ENCODE peak calls at places on chromosomes 2 and 18, in four cellular contexts. A is GM12878, L is K562, J is HL-60. Y is an unnamed sample.

GRCh38 chr2:201880620-201881381 is 74.5 kb downstream of the CDK15 start:
- DNase-seq in L (peak), J (no peak), A (no peak), Y (no peak)

GRCh38 chr2:201419986-201420385 is 31.3 kb downstream of the TRAK2 start:
- DNase-seq in J (no peak), A (no peak), L (no peak), Y (no peak)

GRCh38 chr2:229422005-229422404 is 150.9 kb upstream of the PID1 start:
- DNase-seq in L (no peak), J (no peak), A (no peak), Y (no peak)

GRCh38 chr2:38526195-38526594 is 76.5 kb downstream of the HNRNPLL start:
- DNase-seq in L (no peak), A (no peak), J (no peak), Y (no peak)

GRCh38 chr18:72652990-72653593 is 109.0 kb upstream of the CBLN2 start:
- DNase-seq in L (peak), A (no peak), J (peak), Y (peak)

GRCh38 chr2:114727012-114727411 is 284.6 kb downstream of the DPP10 start:
- DNase-seq in J (no peak), L (no peak), A (no peak), Y (no peak)

GRCh38 chr2:241160318-241160717 is 10.1 kb downstream of the PPP1R7 start:
- DNase-seq in J (no peak), L (no peak), A (no peak), Y (no peak)

GRCh38 chr2:227834423-227834822 is 20.8 kb downstream of the CCL20 start:
- DNase-seq in J (no peak), A (no peak), L (no peak), Y (no peak)

GRCh38 chr2:224366269-224366668 is 35.6 kb downstream of the FAM124B start:
- DNase-seq in J (no peak), A (no peak), L (no peak), Y (no peak)
- TF ChIP-seq POLR2AphosphoS5 in J (no peak), A (no peak), L (no peak), Y (no peak)

GRCh38 chr2:158496986-158497385 is 40.2 kb downstream of the PKP4 start:
- DNase-seq in A (no peak), L (no peak), J (no peak), Y (no peak)
- TF ChIP-seq SPI1 in A (no peak), L (no peak), J (no peak), Y (no peak)

DNA sequence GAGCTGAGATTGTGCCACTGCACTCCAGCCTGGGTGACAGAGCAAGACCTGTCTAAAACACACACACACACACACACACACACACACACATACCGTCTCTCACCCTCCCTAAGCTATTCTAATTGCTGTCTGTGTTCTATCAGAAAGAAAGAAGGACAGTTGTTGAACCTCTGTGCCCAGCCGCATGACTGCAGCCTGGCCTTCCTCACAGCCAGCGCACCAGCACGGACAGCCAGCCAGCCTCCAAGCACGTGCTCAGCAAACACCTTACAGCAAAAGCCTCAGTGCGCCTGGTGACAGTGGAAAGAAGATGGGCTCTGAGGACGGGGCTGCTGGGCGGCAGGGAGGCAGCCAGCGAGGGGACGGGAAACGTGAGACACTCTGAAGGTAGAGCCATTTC is 58.0 kb downstream of the ZNF516 start:
- DNase-seq in A (no peak), L (no peak), J (no peak), Y (no peak)
- TF ChIP-seq POLR2AphosphoS5 in A (no peak), L (no peak), J (no peak), Y (no peak)

GRCh38 chr18:45787346-45787745 is 38.1 kb upstream of the SIGLEC15 start:
- DNase-seq in L (no peak), J (no peak), A (no peak), Y (no peak)

GRCh38 chr18:45782662-45783061 is 42.8 kb upstream of the SIGLEC15 start:
- DNase-seq in L (no peak), A (no peak), J (no peak), Y (no peak)

GRCh38 chr18:45780568-45780967 is 44.9 kb upstream of the SIGLEC15 start:
- DNase-seq in J (no peak), A (no peak), L (no peak), Y (no peak)

GRCh38 chr18:45785015-45785597 is 40.4 kb upstream of the SIGLEC15 start:
- DNase-seq in J (no peak), L (no peak), A (no peak), Y (no peak)

GRCh38 chr18:45783097-45784075 is 42.1 kb upstream of the SIGLEC15 start:
- DNase-seq in J (no peak), L (no peak), A (no peak), Y (no peak)
- TF ChIP-seq SPI1 in J (no peak), L (no peak), A (no peak), Y (no peak)

DNA sequence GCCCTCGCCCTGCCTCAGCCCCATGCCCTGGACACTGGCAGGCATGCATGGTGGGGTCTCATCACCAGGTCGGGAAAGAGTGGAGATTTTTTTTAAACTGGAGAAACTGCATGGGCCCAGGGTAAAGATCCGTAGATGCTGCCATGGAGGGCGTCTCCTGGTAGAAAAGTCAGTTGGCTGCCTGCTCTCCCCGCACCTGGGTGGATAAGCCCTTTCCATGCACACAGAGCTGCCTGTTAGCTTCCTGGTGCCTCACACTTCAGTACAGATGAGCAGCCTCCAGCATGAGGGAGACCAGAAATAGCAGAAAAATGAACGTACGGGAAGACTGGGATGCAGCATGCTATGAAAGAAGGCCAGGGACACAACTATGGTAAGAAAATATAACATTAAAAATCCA is 92.0 kb downstream of the ASAP2 start:
- DNase-seq in L (no peak), A (no peak), J (no peak), Y (no peak)
- TF ChIP-seq POLR2AphosphoS5 in L (no peak), A (no peak), J (no peak), Y (no peak)

GRCh38 chr2:232530626-232531260 is 4.8 kb downstream of the CHRND start:
- DNase-seq in A (no peak), L (no peak), J (no peak), Y (no peak)
- TF ChIP-seq SPI1 in A (no peak), L (no peak), J (no peak), Y (no peak)

DNA sequence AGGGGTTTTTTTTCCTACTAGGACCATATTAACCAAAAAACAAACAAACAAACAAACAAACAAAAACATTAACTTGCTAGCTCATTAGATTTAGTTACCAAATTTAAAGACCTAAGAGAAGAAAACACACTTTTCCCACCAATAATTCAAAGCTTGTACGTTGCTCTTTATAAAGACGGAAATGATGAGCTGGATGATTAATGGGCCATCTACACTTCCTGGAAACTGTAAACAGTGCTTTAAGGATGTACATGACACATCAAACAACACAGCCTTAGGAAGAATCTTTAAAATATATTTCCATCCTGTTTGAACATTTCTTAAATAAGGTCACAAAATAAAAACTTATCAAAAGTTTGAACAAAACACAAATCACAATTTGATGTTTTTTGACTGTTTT is 982 bp downstream of the BMP10 start:
- DNase-seq in A (no peak), J (no peak), L (no peak), Y (no peak)
- TF ChIP-seq POLR2AphosphoS5 in A (no peak), J (no peak), L (no peak), Y (no peak)

GRCh38 chr18:46155652-46156051 is 51.5 kb downstream of the HAUS1 start:
- DNase-seq in A (no peak), L (no peak), J (no peak), Y (no peak)

GRCh38 chr18:46156124-46156745 is 52.0 kb downstream of the HAUS1 start:
- DNase-seq in A (no peak), L (no peak), J (no peak), Y (no peak)

GRCh38 chr18:46156838-46157237 is 52.7 kb downstream of the HAUS1 start:
- DNase-seq in A (no peak), J (no peak), L (no peak), Y (no peak)

GRCh38 chr18:46152436-46152807 is 48.2 kb downstream of the HAUS1 start:
- DNase-seq in A (no peak), J (no peak), L (no peak), Y (no peak)

GRCh38 chr18:46152808-46153617 is 48.8 kb downstream of the HAUS1 start:
- DNase-seq in J (no peak), L (peak), A (no peak), Y (no peak)
- TF ChIP-seq SPI1 in J (no peak), L (no peak), A (no peak), Y (no peak)

DNA sequence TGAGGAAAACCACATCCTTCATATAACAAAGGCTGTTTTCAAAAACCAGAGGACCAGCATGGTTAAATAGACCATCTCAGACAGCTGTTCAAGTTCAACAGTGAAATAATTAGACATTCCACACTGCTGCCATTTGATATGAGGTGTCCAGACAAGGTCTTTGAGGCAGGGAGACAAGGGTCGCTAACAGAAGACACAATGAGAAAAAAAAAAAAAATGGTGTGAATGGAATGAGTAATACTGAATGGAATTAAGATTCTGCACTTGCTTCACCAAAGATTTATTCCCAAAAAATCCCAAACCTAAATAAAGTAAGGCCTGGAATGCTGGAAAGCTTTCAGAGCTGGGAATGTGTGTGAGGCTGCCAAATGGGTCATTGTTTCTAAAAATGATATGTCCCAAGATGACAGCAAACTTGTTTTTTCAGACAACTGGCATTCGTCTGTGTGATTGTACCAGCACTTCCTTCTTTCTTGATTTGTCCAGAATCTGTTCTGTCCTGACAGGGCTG is 85.3 kb upstream of the ITGA4 start:
- DNase-seq in L (no peak), A (no peak), J (no peak), Y (no peak)
- TF ChIP-seq POLR2AphosphoS5 in L (no peak), A (no peak), J (no peak), Y (no peak)